ENCODE peak calls at places on chromosomes 6 and 20, in five cellular contexts. M is NCI-H2081 treated with DMSO at 0.1 percent for 48 hours, Y is T-helper 2 cell, A is HFFc6, V is body of pancreas. R is an unnamed sample.

GRCh38 chr6:138403324-138403800 is 661 bp upstream of the HEBP2 start:
- DNase-seq in V (peak; percentile 43), M (no peak), Y (no peak), A (no peak), R (peak; percentile 57)

GRCh38 chr6:158047120-158047518 is 65.5 kb downstream of the SYNJ2 start:
- DNase-seq in M (no peak), Y (no peak), V (peak; percentile 11), A (peak; percentile 82), R (peak; percentile 86)

GRCh38 chr20:41005361-41005729 is 23.3 kb upstream of the TOP1 start:
- DNase-seq in V (peak; percentile 92), M (no peak), Y (no peak), A (peak; percentile 90), R (peak; percentile 88)

GRCh38 chr20:5797843-5798462 is 47.8 kb downstream of the SHLD1 start:
- DNase-seq in A (no peak), V (no peak), Y (no peak), M (no peak), R (peak; percentile 73)

GRCh38 chr6:85126448-85127178 is 323.3 kb upstream of the NT5E start:
- DNase-seq in Y (no peak), A (peak; percentile 58), M (no peak), V (peak; percentile 15), R (peak; percentile 76)

GRCh38 chr6:107977283-107977682 is 19.3 kb upstream of the SEC63 start:
- DNase-seq in M (no peak), A (peak; percentile 44), Y (no peak), V (no peak), R (peak; percentile 46)

GRCh38 chr6:25377672-25378071 is 98.5 kb downstream of the CARMIL1 start:
- DNase-seq in A (no peak), V (no peak), M (no peak), Y (no peak), R (no peak)

GRCh38 chr6:118934461-118935330 is at the start of gene MCM9:
- DNase-seq in Y (peak; percentile 80), M (no peak), A (peak; percentile 64), V (peak; percentile 91), R (peak; percentile 96)

GRCh38 chr6:5302995-5303622 is 41.8 kb downstream of the FARS2 start:
- DNase-seq in M (no peak), Y (peak; percentile 33), A (no peak), V (peak; percentile 73), R (no peak)

GRCh38 chr6:104014560-104014959 is 845.2 kb downstream of the HACE1 start:
- DNase-seq in Y (no peak), A (no peak), V (no peak), M (no peak), R (no peak)

GRCh38 chr6:11161031-11161966 is 49.8 kb upstream of the ERVFRD-1 start:
- DNase-seq in A (peak; percentile 26), V (no peak), Y (no peak), M (no peak), R (peak; percentile 46)

GRCh38 chr6:115945306-115945705 is 115.4 kb downstream of the FRK start:
- DNase-seq in V (no peak), A (no peak), M (no peak), Y (no peak), R (peak; percentile 30)

GRCh38 chr6:156347251-156348049 is 429.7 kb upstream of the ARID1B start:
- DNase-seq in M (no peak), A (no peak), V (no peak), Y (no peak), R (no peak)

GRCh38 chr6:119484598-119484997 is 135.0 kb upstream of the MAN1A1 start:
- DNase-seq in M (no peak), V (peak; percentile 64), Y (no peak), A (peak; percentile 59), R (peak; percentile 81)

GRCh38 chr20:51462566-51463276 is 79.8 kb downstream of the NFATC2 start:
- DNase-seq in A (peak; percentile 33), Y (no peak), V (peak; percentile 43), M (no peak), R (peak; percentile 78)

GRCh38 chr6:119742188-119742803 is 392.7 kb upstream of the MAN1A1 start:
- DNase-seq in M (no peak), V (peak; percentile 70), Y (peak; percentile 13), A (no peak), R (peak; percentile 67)

GRCh38 chr6:144661101-144661806 is 376.1 kb downstream of the UTRN start:
- DNase-seq in Y (no peak), M (peak; percentile 55), V (no peak), A (peak; percentile 22), R (peak; percentile 24)

GRCh38 chr20:5657190-5657872 is 92.9 kb upstream of the SHLD1 start:
- DNase-seq in V (peak; percentile 20), A (peak; percentile 97), Y (no peak), M (no peak), R (peak; percentile 13)

R was measured in myocyte.